ENCODE peak calls at places on chromosome 12, in seven cellular contexts. J is stimulated activated CD8-positive, alpha-beta memory T cell treated with anti-CD3 and anti-CD28 coated beads, Interleukin-12 subunit alpha, Interleukin-12 subunit beta, amount 100 ng/mL, for 4 hours; W is stimulated activated CD4-positive, alpha-beta T cell treated with anti-CD3 and anti-CD28 coated beads, Interleukin-15, amount 100 ng/mL, for 1 hour; Q is lower leg skin; L is hepatic stellate cell; R is C1 segment of cervical spinal cord; O is CD8-positive, alpha-beta T cell. P is an unnamed sample.

GRCh38 chr12:112855375-112855774 is 51.4 kb upstream of the OAS1 start:
- DNase-seq in J (no peak), W (no peak), Q (no peak), L (no peak), R (no peak), O (no peak), P (no peak)

GRCh38 chr12:31728289-31728916 is 418 bp downstream of the AMN1 start:
- DNase-seq in J (no peak), W (no peak), Q (no peak), L (no peak), R (peak; percentile 54), O (no peak), P (no peak)

GRCh38 chr12:29317556-29318363 is 63.2 kb downstream of the ERGIC2 start:
- DNase-seq in J (no peak), W (no peak), Q (peak; percentile 62), L (peak; percentile 33), R (peak; percentile 42), O (peak; percentile 34), P (peak; percentile 69)

GRCh38 chr12:45014396-45014795 is 36.5 kb downstream of the DBX2 start:
- DNase-seq in J (no peak), W (no peak), Q (no peak), L (no peak), R (no peak), O (no peak), P (no peak)

GRCh38 chr12:132182206-132182710 is 38.0 kb downstream of the NOC4L start:
- DNase-seq in J (no peak), W (no peak), Q (no peak), L (no peak), R (no peak), O (no peak), P (no peak)

GRCh38 chr12:38157933-38158401 is 158.6 kb upstream of the ALG10B start:
- DNase-seq in J (no peak), W (no peak), Q (no peak), L (no peak), R (no peak), O (no peak), P (no peak)

GRCh38 chr12:124804011-124804621 is 59.5 kb downstream of the SCARB1 start:
- DNase-seq in J (no peak), W (no peak), Q (peak; percentile 28), L (peak; percentile 40), R (no peak), O (no peak), P (peak; percentile 43)

GRCh38 chr12:18483723-18484325 is 222.5 kb downstream of the PIK3C2G start:
- DNase-seq in J (no peak), W (no peak), Q (no peak), L (no peak), R (peak; percentile 58), O (no peak), P (no peak)

GRCh38 chr12:82964446-82964845 is 277.7 kb downstream of the TMTC2 start:
- DNase-seq in J (no peak), W (no peak), Q (no peak), L (no peak), R (no peak), O (no peak), P (peak; percentile 65)

P was measured in adipocyte.